ENCODE peak calls at places on chromosomes 6 and 20, in nine cellular contexts. A is right cardiac atrium, V is left cardiac atrium, K is right lobe of liver, M is SK-N-SH treated with all-trans-retinoic acid at 6 μM for 48 hours, S is gastroesophageal sphincter, G is foreskin keratinocyte, E is T-cell, J is lower lobe of right lung. D is an unnamed sample.

GRCh38 chr20:23048283-23049200 is 930 bp downstream of the THBD start:
- ATAC-seq in S (peak), V (peak), J (peak), A (peak), E (no peak), K (peak), M (peak), G (peak), D (peak)

GRCh38 chr6:30767158-30767943 is 23.0 kb upstream of the IER3 start:
- ATAC-seq in J (no peak), A (no peak), V (no peak), E (no peak), S (no peak), G (no peak), M (no peak), K (no peak), D (peak)

GRCh38 chr6:37369321-37370196 is 15.8 kb downstream of the RNF8 start:
- ATAC-seq in A (peak), V (no peak), M (no peak), G (no peak), E (no peak), K (peak), S (no peak), J (peak), D (peak)

GRCh38 chr6:52330470-52330869 is 31.5 kb upstream of the PAQR8 start:
- ATAC-seq in E (no peak), A (peak), V (peak), G (no peak), M (no peak), S (no peak), J (peak), K (no peak), D (no peak)

GRCh38 chr6:137148291-137149076 is 25.0 kb downstream of the IL22RA2 start:
- ATAC-seq in M (no peak), J (peak), V (peak), G (no peak), E (no peak), A (no peak), S (peak), K (peak), D (no peak)

GRCh38 chr6:150143521-150144293 is 863 bp downstream of the PPP1R14C start:
- ATAC-seq in K (peak), V (peak), E (no peak), A (peak), G (peak), S (no peak), M (no peak), J (peak), D (no peak)

GRCh38 chr6:21265264-21266044 is 328.1 kb upstream of the SOX4 start:
- ATAC-seq in G (peak), M (no peak), E (no peak), J (no peak), S (no peak), K (no peak), V (no peak), A (no peak), D (peak)

GRCh38 chr20:58604410-58604881 is 46.6 kb upstream of the STX16 start:
- ATAC-seq in M (peak), A (no peak), K (no peak), G (no peak), V (no peak), E (no peak), J (no peak), S (peak), D (no peak)

GRCh38 chr6:106757722-106758467 is 128.5 kb downstream of the QRSL1 start:
- ATAC-seq in E (no peak), K (peak), A (no peak), M (no peak), S (no peak), J (peak), G (no peak), V (no peak), D (no peak)

GRCh38 chr6:85706272-85706671 is 63.6 kb upstream of the SYNCRIP start:
- ATAC-seq in E (no peak), K (peak), M (no peak), A (no peak), G (peak), S (no peak), V (no peak), J (no peak), D (no peak)

GRCh38 chr20:63863021-63863797 is 1.9 kb upstream of the TPD52L2 start:
- ATAC-seq in E (no peak), M (no peak), J (no peak), S (no peak), K (no peak), V (no peak), G (no peak), A (no peak), D (no peak)

GRCh38 chr6:34436803-34437643 is 11.2 kb upstream of the RPS10 start:
- ATAC-seq in A (no peak), K (no peak), G (no peak), S (no peak), E (no peak), J (no peak), M (no peak), V (no peak), D (no peak)

GRCh38 chr6:137775192-137775591 is 91.9 kb upstream of the TNFAIP3 start:
- ATAC-seq in V (no peak), K (no peak), J (no peak), G (peak), E (no peak), S (no peak), M (no peak), A (no peak), D (no peak)

GRCh38 chr6:135850882-135851281 is 619 bp upstream of the PDE7B start:
- ATAC-seq in E (no peak), A (no peak), S (no peak), G (peak), V (no peak), K (no peak), M (peak), J (no peak), D (no peak)

GRCh38 chr6:130366011-130366963 is at the start of gene TMEM200A:
- ATAC-seq in G (peak), V (peak), K (peak), A (peak), J (peak), M (peak), E (peak), S (peak), D (peak)

GRCh38 chr6:53744321-53744720 is 50.5 kb upstream of the LRRC1 start:
- ATAC-seq in E (no peak), J (no peak), V (no peak), M (no peak), S (no peak), G (peak), K (no peak), A (no peak), D (no peak)

GRCh38 chr20:58436868-58437645 is 48.0 kb downstream of the VAPB start:
- ATAC-seq in M (no peak), S (no peak), V (no peak), E (no peak), G (peak), K (peak), A (no peak), J (no peak), D (peak)

GRCh38 chr6:22667855-22668254 is 98.5 kb downstream of the HDGFL1 start:
- ATAC-seq in J (no peak), A (peak), M (no peak), K (peak), E (no peak), V (peak), G (no peak), S (no peak), D (no peak)

GRCh38 chr6:157368359-157369049 is 12.5 kb upstream of the ZDHHC14 start:
- ATAC-seq in E (no peak), S (no peak), V (no peak), J (no peak), A (no peak), G (no peak), K (no peak), M (no peak), D (peak)

GRCh38 chr6:51813904-51814303 is 273.5 kb downstream of the PKHD1 start:
- ATAC-seq in K (no peak), E (no peak), G (no peak), A (no peak), M (no peak), V (no peak), J (no peak), S (no peak), D (no peak)

GRCh38 chr6:71011861-71012260 is 55.0 kb upstream of the B3GAT2 start:
- ATAC-seq in M (no peak), K (no peak), A (no peak), V (no peak), J (no peak), G (no peak), S (no peak), E (no peak), D (no peak)

GRCh38 chr6:157107915-157108651 is 215.2 kb downstream of the TMEM242 start:
- ATAC-seq in S (peak), G (peak), V (peak), A (peak), K (no peak), J (no peak), E (no peak), M (peak), D (peak)

GRCh38 chr6:90209527-90209926 is 87.1 kb downstream of the BACH2 start:
- ATAC-seq in S (no peak), J (no peak), V (no peak), E (peak), K (no peak), M (no peak), G (no peak), A (no peak), D (no peak)

GRCh38 chr6:39251406-39251805 is 22.1 kb upstream of the KCNK5 start:
- ATAC-seq in V (no peak), J (peak), K (peak), G (no peak), A (no peak), E (no peak), M (no peak), S (no peak), D (no peak)

GRCh38 chr6:169800116-169800667 is 48.8 kb downstream of the ERMARD start:
- ATAC-seq in J (no peak), G (no peak), S (peak), E (no peak), M (no peak), A (no peak), K (peak), V (peak), D (no peak)

GRCh38 chr6:157884756-157885155 is 61.7 kb downstream of the SNX9 start:
- ATAC-seq in S (no peak), E (peak), V (no peak), K (no peak), M (no peak), A (no peak), G (no peak), J (no peak), D (no peak)

GRCh38 chr6:144578385-144579350 is 293.5 kb downstream of the UTRN start:
- ATAC-seq in S (no peak), G (no peak), E (no peak), A (no peak), V (no peak), J (no peak), K (no peak), M (no peak), D (no peak)

GRCh38 chr6:1485678-1486077 is 96.3 kb downstream of the FOXF2 start:
- ATAC-seq in V (no peak), K (no peak), J (no peak), E (no peak), G (peak), S (no peak), A (no peak), M (no peak), D (peak)

GRCh38 chr6:25326958-25327357 is 47.8 kb downstream of the CARMIL1 start:
- ATAC-seq in G (no peak), M (no peak), J (no peak), K (no peak), V (peak), S (no peak), A (peak), E (no peak), D (no peak)

GRCh38 chr20:64063389-64064144 is 569 bp downstream of the TCEA2 start:
- ATAC-seq in J (peak), G (no peak), A (peak), V (peak), M (peak), K (no peak), E (no peak), S (no peak), D (peak)

GRCh38 chr6:168524644-168525043 is 83.7 kb downstream of the SMOC2 start:
- ATAC-seq in J (no peak), A (peak), E (no peak), M (no peak), K (no peak), S (no peak), G (no peak), V (peak), D (no peak)

GRCh38 chr6:422423-423061 is 31.0 kb downstream of the IRF4 start:
- ATAC-seq in K (no peak), A (no peak), S (peak), V (no peak), E (peak), M (peak), G (peak), J (peak), D (peak)

GRCh38 chr6:126180585-126180984 is 159.3 kb upstream of the CENPW start:
- ATAC-seq in V (no peak), E (no peak), J (no peak), S (no peak), M (peak), A (no peak), K (no peak), G (peak), D (peak)

GRCh38 chr6:22656696-22657340 is 87.5 kb downstream of the HDGFL1 start:
- ATAC-seq in M (no peak), S (no peak), V (no peak), J (no peak), A (no peak), G (no peak), E (no peak), K (no peak), D (no peak)

GRCh38 chr20:21202284-21202683 is 76.4 kb downstream of the KIZ start:
- ATAC-seq in S (no peak), A (no peak), E (no peak), J (no peak), K (no peak), G (peak), M (no peak), V (no peak), D (no peak)

GRCh38 chr20:34536798-34537394 is 20.7 kb downstream of the DYNLRB1 start:
- ATAC-seq in G (peak), A (peak), E (peak), V (peak), K (peak), M (peak), J (peak), S (no peak), D (peak)